ENCODE peak calls at places on chromosomes 11 and 22, in seven cellular contexts. E is omental fat pad; B is type B pancreatic cell; C is EL; L is activated CD4-positive, alpha-beta T cell treated with anti-CD3 and anti-CD28 coated beads for 48 hours; M is GM19239; G is left cardiac atrium. Q is an unnamed sample.

GRCh38 chr11:102452461-102453285 is at the start of gene TMEM123:
- DNase-seq in E (peak; percentile 42), B (peak; percentile 84), C (peak; percentile 85), L (peak; percentile 91), M (peak; percentile 40), G (peak; percentile 84), Q (peak; percentile 83)

GRCh38 chr11:121696177-121696863 is 243.6 kb upstream of the SORL1-AS1 start:
- DNase-seq in E (no peak), B (no peak), C (no peak), L (no peak), M (no peak), G (peak; percentile 24), Q (no peak)

GRCh38 chr11:111749646-111750045 is 16.5 kb downstream of the PPP2R1B start:
- DNase-seq in E (no peak), B (no peak), C (no peak), L (no peak), M (no peak), G (no peak), Q (no peak)

GRCh38 chr11:43693069-43693468 is 12.5 kb downstream of the HSD17B12 start:
- DNase-seq in E (no peak), B (no peak), C (no peak), L (no peak), M (no peak), G (no peak), Q (no peak)

GRCh38 chr22:44386386-44387035 is 73.8 kb upstream of the SHISAL1 start:
- DNase-seq in E (no peak), B (no peak), C (no peak), L (no peak), M (no peak), G (peak; percentile 11), Q (no peak)

GRCh38 chr22:47374273-47374771 is 611.9 kb downstream of the TBC1D22A start:
- DNase-seq in E (no peak), B (no peak), C (no peak), L (no peak), M (no peak), G (no peak), Q (no peak)

GRCh38 chr11:3855808-3856491 is 486 bp downstream of the STIM1 start:
- DNase-seq in E (no peak), B (no peak), C (peak; percentile 63), L (peak; percentile 64), M (no peak), G (peak; percentile 60), Q (peak; percentile 43)

GRCh38 chr22:36340621-36341020 is 47.1 kb downstream of the MYH9 start:
- DNase-seq in E (no peak), B (no peak), C (no peak), L (no peak), M (no peak), G (no peak), Q (no peak)

GRCh38 chr22:23565942-23566715 is 14.0 kb downstream of the IGLL1 start:
- DNase-seq in E (no peak), B (no peak), C (no peak), L (no peak), M (no peak), G (peak; percentile 35), Q (peak; percentile 10)

GRCh38 chr11:60875856-60876485 is 8.6 kb downstream of the ZP1 start:
- DNase-seq in E (no peak), B (peak; percentile 56), C (no peak), L (no peak), M (no peak), G (no peak), Q (no peak)

GRCh38 chr11:61701298-61701993 is 21.3 kb downstream of the DAGLA start:
- DNase-seq in E (no peak), B (no peak), C (peak; percentile 33), L (peak; percentile 23), M (no peak), G (no peak), Q (peak; percentile 38)

GRCh38 chr11:15603208-15603607 is 488.5 kb downstream of the INSC start:
- DNase-seq in E (no peak), B (no peak), C (no peak), L (no peak), M (no peak), G (peak; percentile 41), Q (no peak)

GRCh38 chr11:70135142-70136132 is 57.3 kb downstream of the ANO1 start:
- DNase-seq in E (no peak), B (no peak), C (no peak), L (no peak), M (no peak), G (no peak), Q (no peak)

GRCh38 chr22:49827307-49827852 is 293 bp downstream of the BRD1 start:
- DNase-seq in E (no peak), B (no peak), C (peak; percentile 20), L (peak; percentile 28), M (no peak), G (peak; percentile 51), Q (peak; percentile 27)

GRCh38 chr22:20197407-20198030 is 46.7 kb upstream of the CCDC188 start:
- DNase-seq in E (no peak), B (no peak), C (no peak), L (no peak), M (no peak), G (no peak), Q (no peak)

GRCh38 chr11:69732910-69733309 is 29.1 kb upstream of the FGF19 start:
- DNase-seq in E (no peak), B (no peak), C (no peak), L (no peak), M (no peak), G (no peak), Q (peak; percentile 21)

GRCh38 chr11:21897203-21897602 is 295.7 kb upstream of the ANO5 start:
- DNase-seq in E (no peak), B (no peak), C (no peak), L (no peak), M (no peak), G (no peak), Q (no peak)

GRCh38 chr11:114236829-114237228 is 59.4 kb upstream of the NNMT start:
- DNase-seq in E (no peak), B (no peak), C (no peak), L (no peak), M (no peak), G (no peak), Q (peak; percentile 39)

GRCh38 chr11:61429691-61430582 is at the start of the genes CPSF7 and SDHAF2:
- DNase-seq in E (peak; percentile 76), B (peak; percentile 98), C (peak; percentile 95), L (peak; percentile 99), M (peak; percentile 88), G (peak; percentile 97), Q (peak; percentile 98)

GRCh38 chr22:36184433-36185035 is 17.1 kb downstream of the APOL4 start:
- DNase-seq in E (no peak), B (no peak), C (peak; percentile 42), L (no peak), M (no peak), G (peak; percentile 70), Q (no peak)

GRCh38 chr11:60852060-60852638 is 3.6 kb downstream of the PTGDR2 start:
- DNase-seq in E (no peak), B (no peak), C (no peak), L (no peak), M (no peak), G (no peak), Q (no peak)

GRCh38 chr11:9280655-9281301 is 15.6 kb upstream of the DENND5A start:
- DNase-seq in E (no peak), B (no peak), C (peak; percentile 57), L (peak; percentile 72), M (peak; percentile 30), G (no peak), Q (peak; percentile 77)

GRCh38 chr11:19980957-19981669 is 179.2 kb downstream of the DBX1 start:
- DNase-seq in E (no peak), B (no peak), C (peak; percentile 45), L (no peak), M (no peak), G (no peak), Q (no peak)

GRCh38 chr22:17772249-17772962 is 1.9 kb downstream of the BID start:
- DNase-seq in E (no peak), B (peak; percentile 66), C (peak; percentile 65), L (no peak), M (no peak), G (no peak), Q (peak; percentile 82)

GRCh38 chr11:85874265-85874664 is 19.1 kb downstream of the CCDC83 start:
- DNase-seq in E (no peak), B (no peak), C (peak; percentile 18), L (no peak), M (no peak), G (no peak), Q (no peak)

GRCh38 chr11:109851780-109852390 is 241.3 kb upstream of the ZC3H12C start:
- DNase-seq in E (no peak), B (no peak), C (no peak), L (no peak), M (no peak), G (no peak), Q (no peak)